ENCODE peak calls at places on chromosomes 13 and 19, in four cellular contexts. One of them, this sample, is unnamed.

GRCh38 chr19:38044267-38045111 is 137.5 kb downstream of the SIPA1L3 start:
- DNase-seq in lower leg skin: no peak
- DNase-seq in neural progenitor cell: no peak
- DNase-seq in nephron progenitor cell: no peak
- DNase-seq in this sample: no peak

GRCh38 chr13:111937763-111938375 is 129.1 kb upstream of the SOX1 start:
- DNase-seq in neural progenitor cell: no peak
- DNase-seq in lower leg skin: no peak
- DNase-seq in nephron progenitor cell: no peak
- DNase-seq in this sample: no peak

GRCh38 chr19:45440873-45441654 is 17.3 kb upstream of the ERCC1 start:
- DNase-seq in neural progenitor cell: peak; percentile 49
- DNase-seq in nephron progenitor cell: no peak
- DNase-seq in lower leg skin: no peak
- DNase-seq in this sample: peak; percentile 58

GRCh38 chr13:106151056-106151699 is 384.3 kb downstream of the EFNB2 start:
- DNase-seq in nephron progenitor cell: no peak
- DNase-seq in lower leg skin: no peak
- DNase-seq in neural progenitor cell: peak; percentile 63
- DNase-seq in this sample: no peak

GRCh38 chr19:41449079-41449864 is 6.3 kb downstream of the ERICH4 start:
- DNase-seq in nephron progenitor cell: peak; percentile 87
- DNase-seq in neural progenitor cell: peak; percentile 86
- DNase-seq in lower leg skin: peak; percentile 53
- DNase-seq in this sample: peak; percentile 84

GRCh38 chr19:18504886-18505610 is 16.8 kb downstream of the ELL start:
- DNase-seq in neural progenitor cell: no peak
- DNase-seq in nephron progenitor cell: no peak
- DNase-seq in lower leg skin: no peak
- DNase-seq in this sample: no peak

GRCh38 chr13:89375839-89376238 is 1704.7 kb downstream of the SLITRK5 start:
- DNase-seq in nephron progenitor cell: no peak
- DNase-seq in neural progenitor cell: no peak
- DNase-seq in lower leg skin: no peak
- DNase-seq in this sample: peak; percentile 92

GRCh38 chr19:1228161-1228560 is 9.6 kb downstream of the CBARP start:
- DNase-seq in neural progenitor cell: no peak
- DNase-seq in lower leg skin: no peak
- DNase-seq in nephron progenitor cell: no peak
- DNase-seq in this sample: no peak

GRCh38 chr13:68850160-68850559 is 1257.5 kb upstream of the ATXN8OS start:
- DNase-seq in neural progenitor cell: no peak
- DNase-seq in lower leg skin: no peak
- DNase-seq in nephron progenitor cell: no peak
- DNase-seq in this sample: no peak

GRCh38 chr13:24348797-24349515 is 39.6 kb downstream of the C1QTNF9 start:
- DNase-seq in neural progenitor cell: no peak
- DNase-seq in nephron progenitor cell: no peak
- DNase-seq in lower leg skin: no peak
- DNase-seq in this sample: no peak

GRCh38 chr13:45055902-45056648 is 64.2 kb upstream of the GTF2F2 start:
- DNase-seq in lower leg skin: peak; percentile 31
- DNase-seq in nephron progenitor cell: no peak
- DNase-seq in neural progenitor cell: peak; percentile 57
- DNase-seq in this sample: no peak

GRCh38 chr13:30319703-30320102 is 12.4 kb upstream of the KATNAL1 start:
- DNase-seq in lower leg skin: no peak
- DNase-seq in nephron progenitor cell: no peak
- DNase-seq in neural progenitor cell: no peak
- DNase-seq in this sample: no peak

GRCh38 chr13:38417727-38418126 is 68.1 kb downstream of the UFM1 start:
- DNase-seq in nephron progenitor cell: no peak
- DNase-seq in lower leg skin: no peak
- DNase-seq in neural progenitor cell: peak; percentile 16
- DNase-seq in this sample: peak; percentile 24

GRCh38 chr13:103403814-103404213 is 337.6 kb upstream of the SLC10A2 start:
- DNase-seq in nephron progenitor cell: no peak
- DNase-seq in lower leg skin: no peak
- DNase-seq in neural progenitor cell: no peak
- DNase-seq in this sample: no peak

GRCh38 chr19:38247126-38247525 is 9.0 kb downstream of the PPP1R14A start:
- DNase-seq in lower leg skin: no peak
- DNase-seq in neural progenitor cell: no peak
- DNase-seq in nephron progenitor cell: no peak
- DNase-seq in this sample: peak; percentile 58

DNA sequence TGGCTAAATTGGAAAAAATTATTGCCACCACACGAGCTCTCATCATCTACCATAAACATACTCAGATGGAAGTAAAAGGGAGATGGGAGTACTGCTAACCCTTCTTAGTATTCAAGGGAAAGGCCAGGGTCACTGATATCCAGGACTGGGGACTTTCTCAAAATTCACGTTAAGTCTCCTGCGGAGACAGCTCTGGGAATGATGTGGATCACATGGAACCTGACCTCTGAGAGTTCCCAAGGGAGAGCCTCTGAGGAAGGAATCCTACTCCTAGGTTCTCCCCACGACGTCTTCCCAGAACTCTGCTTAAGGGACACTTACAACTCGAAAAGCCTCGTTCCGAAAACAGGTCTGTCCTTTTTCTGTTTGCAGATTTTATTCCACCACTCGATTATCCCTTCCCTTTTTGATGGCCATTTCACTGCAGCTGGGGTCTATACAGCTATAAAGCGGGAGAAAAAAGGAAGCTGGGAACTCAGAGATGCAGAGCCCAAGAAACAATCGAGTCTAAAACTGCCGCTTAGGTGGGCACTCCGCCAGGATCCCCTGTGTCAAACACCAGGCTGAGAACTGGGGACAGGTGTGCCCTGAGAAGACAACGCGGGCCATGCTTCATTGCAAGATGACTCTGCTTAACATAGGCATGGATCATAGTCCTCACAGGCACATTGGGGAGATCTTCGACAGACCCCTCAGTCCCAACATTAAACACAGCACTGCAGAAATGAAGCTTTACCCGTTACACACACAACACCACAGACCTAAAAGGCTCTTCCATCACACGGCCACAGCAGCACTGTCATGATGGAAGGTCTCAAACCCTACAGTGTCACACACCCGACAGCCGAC is 823 bp upstream of the ZNF567 start:
- DNase-seq in neural progenitor cell: peak; percentile 19
- DNase-seq in nephron progenitor cell: no peak
- DNase-seq in lower leg skin: peak; percentile 18
- DNase-seq in this sample: peak; percentile 10
- TF ChIP-seq CTCF in neural progenitor cell: no peak
- TF ChIP-seq CTCF in nephron progenitor cell: no peak
- TF ChIP-seq CTCF in lower leg skin: no peak
- TF ChIP-seq CTCF in this sample: no peak

DNA sequence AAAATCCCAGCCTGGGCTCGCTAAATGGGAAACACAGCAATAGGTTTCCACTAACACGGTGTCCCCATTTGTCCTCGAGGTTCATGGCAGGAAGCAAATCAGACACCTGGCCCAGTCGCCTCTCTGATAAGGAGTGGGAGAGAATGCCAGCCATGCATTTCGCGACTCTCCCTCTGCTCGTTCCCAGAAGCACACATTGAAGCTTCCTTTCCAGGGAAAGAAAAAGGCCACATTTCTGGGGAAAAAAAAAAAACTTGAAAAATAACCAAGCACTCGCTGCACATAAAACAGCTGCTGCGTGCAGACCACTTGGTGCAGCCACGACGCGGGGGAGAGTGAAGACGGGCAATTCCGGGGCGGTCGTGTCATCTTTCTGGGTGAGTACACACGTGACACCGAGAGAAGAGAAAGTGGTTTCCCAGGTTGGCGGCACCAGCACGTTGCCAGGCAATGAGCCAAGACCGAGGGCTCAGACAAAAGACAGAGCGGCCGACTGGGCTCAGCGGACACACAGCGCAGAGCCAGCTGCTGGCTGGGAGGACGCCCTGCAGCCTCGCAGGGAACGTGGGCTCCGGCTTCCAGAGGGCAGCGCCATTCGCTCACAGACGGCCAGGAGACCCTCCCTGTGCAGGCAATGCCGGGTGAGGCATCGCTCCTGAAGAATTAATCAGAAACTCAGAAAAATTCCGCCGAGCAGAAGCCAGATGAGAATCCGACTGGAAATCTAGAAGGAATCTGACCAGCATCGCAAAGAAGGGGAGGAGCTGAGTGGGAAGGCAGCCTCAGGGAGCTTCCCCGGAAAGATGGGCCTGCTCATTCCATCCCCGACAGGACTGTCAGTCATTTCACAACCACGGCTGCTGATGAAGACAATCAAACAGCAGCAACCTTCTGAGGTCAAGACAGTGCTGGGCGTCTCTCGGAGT is 83.2 kb upstream of the IRS2 start:
- DNase-seq in lower leg skin: no peak
- DNase-seq in neural progenitor cell: no peak
- DNase-seq in nephron progenitor cell: peak; percentile 9
- DNase-seq in this sample: peak; percentile 84
- TF ChIP-seq CTCF in lower leg skin: no peak
- TF ChIP-seq CTCF in neural progenitor cell: no peak
- TF ChIP-seq CTCF in nephron progenitor cell: no peak
- TF ChIP-seq CTCF in this sample: peak; percentile 46

GRCh38 chr13:29103036-29103800 is 283.1 kb downstream of the MTUS2 start:
- DNase-seq in neural progenitor cell: no peak
- DNase-seq in lower leg skin: no peak
- DNase-seq in nephron progenitor cell: no peak
- DNase-seq in this sample: no peak

GRCh38 chr13:29106651-29107050 is 286.5 kb downstream of the MTUS2 start:
- DNase-seq in lower leg skin: no peak
- DNase-seq in neural progenitor cell: no peak
- DNase-seq in nephron progenitor cell: no peak
- DNase-seq in this sample: no peak

GRCh38 chr13:29110003-29110402 is 289.9 kb downstream of the MTUS2 start:
- DNase-seq in nephron progenitor cell: no peak
- DNase-seq in neural progenitor cell: no peak
- DNase-seq in lower leg skin: no peak
- DNase-seq in this sample: no peak

GRCh38 chr13:29104461-29104860 is 284.3 kb downstream of the MTUS2 start:
- DNase-seq in lower leg skin: no peak
- DNase-seq in nephron progenitor cell: no peak
- DNase-seq in neural progenitor cell: no peak
- DNase-seq in this sample: no peak

GRCh38 chr13:29105779-29106178 is 285.6 kb downstream of the MTUS2 start:
- DNase-seq in lower leg skin: no peak
- DNase-seq in nephron progenitor cell: no peak
- DNase-seq in neural progenitor cell: peak; percentile 34
- DNase-seq in this sample: peak; percentile 23
- TF ChIP-seq CTCF in lower leg skin: no peak
- TF ChIP-seq CTCF in nephron progenitor cell: no peak
- TF ChIP-seq CTCF in neural progenitor cell: peak; percentile 62
- TF ChIP-seq CTCF in this sample: no peak

GRCh38 chr13:99033814-99034213 is 56.0 kb upstream of the DOCK9 start:
- DNase-seq in nephron progenitor cell: no peak
- DNase-seq in lower leg skin: no peak
- DNase-seq in neural progenitor cell: peak; percentile 33
- DNase-seq in this sample: peak; percentile 52
- TF ChIP-seq CTCF in nephron progenitor cell: peak; percentile 50
- TF ChIP-seq CTCF in lower leg skin: no peak
- TF ChIP-seq CTCF in neural progenitor cell: peak; percentile 60
- TF ChIP-seq CTCF in this sample: peak; percentile 52

DNA sequence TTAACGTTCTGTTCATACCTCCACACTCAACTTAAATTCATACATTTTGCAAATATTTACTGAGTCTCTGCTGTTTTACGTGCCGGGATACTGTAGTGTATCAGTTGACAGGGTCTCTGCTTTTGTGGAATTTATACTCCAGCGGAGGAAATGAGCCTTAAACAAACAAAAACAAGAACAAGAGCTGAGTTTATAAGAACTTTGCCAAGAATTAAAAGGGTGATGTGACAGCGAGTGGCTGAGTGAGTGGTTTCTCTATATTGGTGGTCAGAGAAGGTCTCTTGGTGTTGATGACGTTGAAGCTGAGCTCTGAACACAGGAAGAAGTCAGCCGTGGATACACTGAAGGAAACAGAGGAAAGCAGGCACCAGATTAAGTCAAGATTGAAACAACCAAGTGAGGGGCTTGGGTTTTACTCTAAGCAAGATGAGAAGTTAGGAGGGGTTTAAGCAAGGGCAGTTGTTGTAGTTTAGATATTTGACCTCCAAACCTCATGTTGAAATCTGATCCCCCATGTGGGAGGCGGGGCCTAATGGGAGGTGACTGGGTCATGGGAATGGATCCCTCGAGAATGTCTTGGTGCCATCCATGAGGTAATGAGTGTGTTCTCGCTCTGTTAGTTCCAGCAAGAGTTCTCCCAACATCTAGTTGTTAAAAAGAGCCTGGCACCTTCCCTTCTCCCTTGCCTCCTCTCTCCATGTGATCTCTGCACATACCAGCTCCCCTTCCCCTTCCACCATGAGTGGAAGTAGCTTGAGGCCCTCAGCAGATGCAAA is 248.3 kb downstream of the DCLK1 start:
- DNase-seq in nephron progenitor cell: peak; percentile 14
- DNase-seq in lower leg skin: no peak
- DNase-seq in neural progenitor cell: no peak
- DNase-seq in this sample: no peak
- TF ChIP-seq CTCF in nephron progenitor cell: no peak
- TF ChIP-seq CTCF in lower leg skin: no peak
- TF ChIP-seq CTCF in neural progenitor cell: no peak
- TF ChIP-seq CTCF in this sample: no peak

This sample was measured in cardiac muscle cell.